ENCODE peak calls at places on chromosome 12, in five cellular contexts. L, O, C, Q and U are unnamed samples.

GRCh38 chr12:24363177-24363754 is 413.8 kb upstream of the SOX5 start:
- DNase-seq in L (no peak), O (no peak), C (peak; percentile 22), Q (no peak), U (no peak)

GRCh38 chr12:20421338-20421890 is 53.1 kb downstream of the PDE3A start:
- DNase-seq in L (no peak), O (no peak), C (peak; percentile 26), Q (no peak), U (no peak)

GRCh38 chr12:119613319-119613936 is 19.9 kb downstream of the TMEM233 start:
- DNase-seq in L (no peak), O (no peak), C (no peak), Q (no peak), U (no peak)

GRCh38 chr12:28887591-28887990 is 261.5 kb upstream of the FAR2 start:
- DNase-seq in L (no peak), O (no peak), C (no peak), Q (no peak), U (no peak)

GRCh38 chr12:92403210-92404175 is 257.8 kb upstream of the BTG1 start:
- DNase-seq in L (no peak), O (no peak), C (no peak), Q (peak; percentile 27), U (no peak)

GRCh38 chr12:80316141-80316700 is 127.8 kb upstream of the PTPRQ start:
- DNase-seq in L (no peak), O (no peak), C (no peak), Q (no peak), U (no peak)

GRCh38 chr12:109578330-109578927 is 4.8 kb downstream of the MVK start:
- DNase-seq in L (no peak), O (no peak), C (no peak), Q (no peak), U (no peak)

GRCh38 chr12:66409195-66409871 is 107.0 kb downstream of the HELB start:
- DNase-seq in L (no peak), O (peak; percentile 48), C (no peak), Q (peak; percentile 10), U (no peak)

GRCh38 chr12:57452181-57452936 is 2.7 kb upstream of the INHBE start:
- DNase-seq in L (no peak), O (no peak), C (peak; percentile 38), Q (no peak), U (no peak)

GRCh38 chr12:66182956-66183355 is 6.1 kb upstream of the IRAK3 start:
- DNase-seq in L (no peak), O (no peak), C (no peak), Q (no peak), U (no peak)

GRCh38 chr12:90575995-90576394 is 379.0 kb downstream of the CCER1 start:
- DNase-seq in L (no peak), O (no peak), C (peak; percentile 24), Q (no peak), U (no peak)

GRCh38 chr12:41917827-41918445 is 226.7 kb downstream of the GXYLT1 start:
- DNase-seq in L (no peak), O (no peak), C (no peak), Q (no peak), U (no peak)

GRCh38 chr12:122042910-122043309 is 21.2 kb downstream of the BCL7A start:
- DNase-seq in L (no peak), O (no peak), C (no peak), Q (no peak), U (no peak)

GRCh38 chr12:6444704-6445688 is at the start of gene CD27:
- DNase-seq in L (peak; percentile 42), O (no peak), C (no peak), Q (no peak), U (no peak)

GRCh38 chr12:7093486-7093885 is 1.2 kb upstream of the C1R start:
- DNase-seq in L (peak; percentile 17), O (no peak), C (no peak), Q (no peak), U (no peak)

GRCh38 chr12:95721320-95721719 is 69.2 kb downstream of the NTN4 start:
- DNase-seq in L (no peak), O (no peak), C (no peak), Q (no peak), U (no peak)

GRCh38 chr12:114013601-114014345 is 47.6 kb upstream of the RBM19 start:
- DNase-seq in L (no peak), O (no peak), C (no peak), Q (no peak), U (no peak)

GRCh38 chr12:9740109-9740750 is 7.3 kb upstream of the CLECL1 start:
- DNase-seq in L (no peak), O (no peak), C (no peak), Q (no peak), U (no peak)

GRCh38 chr12:50212071-50212467 is 44.9 kb upstream of the CERS5 start:
- DNase-seq in L (no peak), O (no peak), C (no peak), Q (no peak), U (no peak)

GRCh38 chr12:50214018-50214417 is 46.8 kb upstream of the CERS5 start:
- DNase-seq in L (no peak), O (no peak), C (no peak), Q (no peak), U (no peak)

GRCh38 chr12:50215033-50215432 is 47.9 kb upstream of the CERS5 start:
- DNase-seq in L (no peak), O (no peak), C (no peak), Q (no peak), U (no peak)

GRCh38 chr12:50211392-50212070 is 44.4 kb upstream of the CERS5 start:
- DNase-seq in L (no peak), O (no peak), C (no peak), Q (no peak), U (no peak)

DNA sequence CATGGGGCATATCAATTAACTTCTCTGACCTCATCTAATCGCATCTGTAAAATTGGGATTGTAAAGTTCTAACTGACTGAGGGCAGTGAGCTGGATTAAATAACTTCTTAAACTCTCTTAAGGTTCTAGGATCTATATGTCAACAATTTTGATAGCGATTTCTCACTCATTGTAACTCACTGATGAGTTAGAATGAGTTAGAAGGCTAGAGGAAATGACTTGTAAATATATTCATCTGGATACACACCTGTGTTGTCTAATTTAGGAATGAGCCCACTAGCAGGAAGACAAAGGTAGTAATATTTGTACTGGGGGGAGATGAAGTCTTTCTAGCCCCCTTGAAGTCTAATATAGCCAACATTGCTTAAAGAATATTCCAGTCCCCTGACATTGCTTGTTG is 46.3 kb upstream of the CERS5 start:
- DNase-seq in L (no peak), O (no peak), C (no peak), Q (no peak), U (no peak)
- H3K4me1 ChIP-seq in L (peaks cover 11% of the 10 kb centered on the region), O (peaks cover 13% of the 10 kb centered on the region), C (peaks cover 20% of the 10 kb centered on the region), Q (peaks cover 18% of the 10 kb centered on the region), U (peaks cover 5% of the 10 kb centered on the region)

DNA sequence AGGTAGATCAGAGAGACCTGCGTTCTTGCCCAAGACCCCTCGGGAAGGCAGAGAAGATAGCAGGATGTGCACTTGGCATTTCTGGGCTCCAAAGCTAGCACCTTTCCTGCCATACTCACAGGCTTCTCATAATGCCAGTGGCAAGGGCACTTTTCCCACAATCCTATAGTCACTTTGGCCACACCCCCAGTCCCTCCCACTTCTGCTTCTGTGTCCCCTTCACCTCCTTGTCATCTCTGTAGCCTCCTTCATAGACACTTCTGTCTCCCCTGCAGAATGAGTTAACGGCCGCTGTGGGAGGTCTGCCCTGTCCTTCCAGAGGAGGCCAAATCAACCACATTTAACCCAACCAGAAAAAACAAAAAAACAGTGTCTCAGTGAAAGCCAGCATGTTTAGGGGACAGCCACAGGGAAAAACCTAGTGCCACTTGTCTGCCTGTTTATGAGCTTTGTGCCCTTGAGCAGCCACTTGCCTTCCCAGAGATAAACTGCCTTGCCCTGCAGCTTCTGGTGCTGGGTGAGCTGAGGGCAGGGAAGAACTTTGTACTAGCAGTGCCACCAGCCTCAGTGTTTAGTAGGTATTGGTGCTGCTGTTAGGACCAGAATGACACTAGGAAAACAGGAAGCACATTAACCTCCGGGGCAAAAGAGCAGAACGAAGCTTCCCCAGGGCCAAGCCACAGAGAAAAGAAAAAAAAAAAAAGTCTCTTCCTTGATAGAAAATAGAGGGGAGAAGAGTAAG is 193.0 kb upstream of the PWP1 start:
- DNase-seq in L (no peak), O (no peak), C (no peak), Q (no peak), U (no peak)
- H3K4me1 ChIP-seq in L (no peaks in the 10 kb centered on the region), O (peaks cover 3% of the 10 kb centered on the region), C (peaks cover 29% of the 10 kb centered on the region), Q (peaks cover 4% of the 10 kb centered on the region), U (no peaks in the 10 kb centered on the region)

DNA sequence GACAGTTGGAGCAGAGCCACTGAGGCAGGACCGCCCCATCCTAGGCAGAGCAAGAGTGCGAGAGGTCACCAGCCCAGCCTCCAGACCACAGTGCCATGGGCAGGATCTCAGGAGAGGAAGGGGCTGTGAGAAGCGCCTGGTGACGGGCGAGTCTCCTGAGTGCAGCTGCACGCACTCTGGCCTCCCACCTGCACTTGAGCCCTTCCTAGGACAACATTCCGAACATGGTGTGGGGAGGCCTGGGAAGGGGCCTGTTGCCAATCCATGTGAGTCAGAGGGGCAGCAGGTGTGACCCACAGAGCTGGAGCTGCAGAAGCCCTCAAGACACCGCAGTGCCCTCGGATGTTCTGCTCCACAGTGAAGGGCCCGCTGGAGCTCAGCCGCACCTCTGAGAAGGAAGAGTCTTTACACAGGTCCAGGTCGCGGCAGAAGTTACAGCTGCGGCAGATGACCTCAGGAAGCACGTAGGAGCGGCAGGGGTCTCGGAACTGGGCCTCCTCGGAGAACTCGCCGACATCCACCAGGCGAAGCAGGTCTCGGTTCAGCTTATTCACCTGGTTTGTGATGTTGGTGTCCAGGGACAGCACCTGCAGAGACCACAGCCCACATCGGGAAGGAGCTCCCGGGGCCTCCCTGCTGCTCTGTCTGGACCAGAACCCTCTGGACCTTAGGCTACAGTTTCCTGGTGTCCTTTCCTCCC is 7.3 kb downstream of the P2RX2 start:
- DNase-seq in L (no peak), O (no peak), C (no peak), Q (no peak), U (no peak)
- H3K4me1 ChIP-seq in L (no peaks in the 10 kb centered on the region), O (peaks cover 15% of the 10 kb centered on the region), C (peaks cover 12% of the 10 kb centered on the region), Q (no peaks in the 10 kb centered on the region), U (peaks cover 5% of the 10 kb centered on the region)

GRCh38 chr12:70648191-70648590 is 11.0 kb upstream of the PTPRB start:
- DNase-seq in L (no peak), O (no peak), C (no peak), Q (no peak), U (no peak)
- H3K4me1 ChIP-seq in L (peaks cover 17% of the 10 kb centered on the region), O (peaks cover 31% of the 10 kb centered on the region), C (peaks cover 49% of the 10 kb centered on the region), Q (no peaks in the 10 kb centered on the region), U (no peaks in the 10 kb centered on the region)

GRCh38 chr12:59827767-59828166 is 231.9 kb downstream of the SLC16A7 start:
- DNase-seq in L (no peak), O (no peak), C (no peak), Q (no peak), U (no peak)

GRCh38 chr12:59820594-59821011 is 224.8 kb downstream of the SLC16A7 start:
- DNase-seq in L (no peak), O (no peak), C (no peak), Q (no peak), U (no peak)

GRCh38 chr12:59823535-59823934 is 227.7 kb downstream of the SLC16A7 start:
- DNase-seq in L (no peak), O (no peak), C (no peak), Q (no peak), U (no peak)
- H3K4me1 ChIP-seq in L (no peaks in the 10 kb centered on the region), O (no peaks in the 10 kb centered on the region), C (no peaks in the 10 kb centered on the region), Q (no peaks in the 10 kb centered on the region), U (no peaks in the 10 kb centered on the region)

GRCh38 chr12:54988402-54989054 is 4.0 kb upstream of the TESPA1 start:
- DNase-seq in L (peak; percentile 77), O (peak; percentile 76), C (peak; percentile 92), Q (no peak), U (peak; percentile 67)
- H3K4me1 ChIP-seq in L (no peaks in the 10 kb centered on the region), O (peaks cover 25% of the 10 kb centered on the region), C (peaks cover 19% of the 10 kb centered on the region), Q (peaks cover 46% of the 10 kb centered on the region), U (no peaks in the 10 kb centered on the region)